ENCODE peak calls at places on chromosomes 4 and X, in six cellular contexts. J is upper lobe of right lung; Y is tibial nerve; E is GM12865; C is activated CD4-positive, alpha-beta T cell treated with anti-CD3 and anti-CD28 coated beads, Interleukin-2, amount 50 U/mL, for 24 hours; B is GM13976. M is an unnamed sample.

GRCh38 chr4:174538123-174538875 is 16.0 kb upstream of the HPGD start:
- DNase-seq in J (no peak), Y (no peak), E (peak; percentile 87), C (no peak), B (peak; percentile 18), M (no peak)

GRCh38 chr4:174483792-174484191 is 38.5 kb downstream of the HPGD start:
- DNase-seq in J (no peak), Y (no peak), E (no peak), C (no peak), B (no peak), M (no peak)

GRCh38 chrX:33138677-33139249 is 72.6 kb downstream of the DMD start:
- DNase-seq in J (no peak), Y (no peak), E (no peak), C (no peak), B (no peak), M (no peak)

GRCh38 chr4:71664366-71664765 is 119.5 kb downstream of the GC start:
- DNase-seq in J (no peak), Y (no peak), E (no peak), C (no peak), B (no peak), M (no peak)

GRCh38 chrX:30875957-30876356 is 13.1 kb downstream of the TAB3 start:
- DNase-seq in J (no peak), Y (no peak), E (no peak), C (no peak), B (no peak), M (peak; percentile 57)

GRCh38 chr4:56463711-56464110 is 3.7 kb upstream of the SRP72 start:
- DNase-seq in J (no peak), Y (no peak), E (no peak), C (no peak), B (no peak), M (no peak)

GRCh38 chr4:105622269-105622668 is 69.8 kb downstream of the ARHGEF38 start:
- DNase-seq in J (no peak), Y (no peak), E (no peak), C (no peak), B (no peak), M (no peak)

GRCh38 chr4:164239976-164240375 is 514.0 kb upstream of the SMIM31 start:
- DNase-seq in J (no peak), Y (no peak), E (no peak), C (no peak), B (no peak), M (no peak)

GRCh38 chr4:145195167-145195952 is 15.0 kb upstream of the OTUD4 start:
- DNase-seq in J (no peak), Y (no peak), E (peak; percentile 80), C (no peak), B (peak; percentile 49), M (no peak)

GRCh38 chrX:42707742-42708141 is 70.2 kb downstream of the PPP1R2C start:
- DNase-seq in J (no peak), Y (no peak), E (no peak), C (no peak), B (no peak), M (no peak)

GRCh38 chr4:175419120-175419774 is 392.8 kb downstream of the GPM6A start:
- DNase-seq in J (no peak), Y (no peak), E (no peak), C (no peak), B (no peak), M (no peak)

GRCh38 chr4:182578402-182578801 is 335.2 kb downstream of the TENM3 start:
- DNase-seq in J (no peak), Y (no peak), E (no peak), C (no peak), B (no peak), M (no peak)

GRCh38 chr4:81650871-81651270 is 179.2 kb upstream of the RASGEF1B start:
- DNase-seq in J (no peak), Y (no peak), E (no peak), C (no peak), B (no peak), M (no peak)

GRCh38 chrX:133056341-133056740 is 40.6 kb downstream of the USP26 start:
- DNase-seq in J (no peak), Y (no peak), E (no peak), C (no peak), B (no peak), M (no peak)

GRCh38 chrX:136147320-136147901 is at the start of gene FHL1:
- DNase-seq in J (peak; percentile 82), Y (peak; percentile 25), E (no peak), C (peak; percentile 6), B (peak; percentile 59), M (no peak)

GRCh38 chr4:153222162-153222789 is 18.0 kb downstream of the TRIM2 start:
- DNase-seq in J (no peak), Y (peak; percentile 49), E (peak; percentile 11), C (peak; percentile 5), B (peak; percentile 33), M (no peak)

GRCh38 chrX:78075787-78076389 is 28.2 kb upstream of the PGK1 start:
- DNase-seq in J (no peak), Y (no peak), E (no peak), C (no peak), B (no peak), M (no peak)

GRCh38 chr4:80183196-80184052 is 13.9 kb upstream of the PRDM8 start:
- DNase-seq in J (peak; percentile 68), Y (no peak), E (no peak), C (no peak), B (no peak), M (no peak)

GRCh38 chrX:65706041-65706828 is 38.8 kb downstream of the MSN start:
- DNase-seq in J (no peak), Y (no peak), E (peak; percentile 39), C (no peak), B (peak; percentile 31), M (peak; percentile 48)

GRCh38 chr4:123055943-123056342 is 133.5 kb upstream of the NUDT6 start:
- DNase-seq in J (no peak), Y (no peak), E (no peak), C (no peak), B (no peak), M (no peak)

GRCh38 chr4:148344382-148344781 is 97.8 kb downstream of the NR3C2 start:
- DNase-seq in J (no peak), Y (no peak), E (no peak), C (no peak), B (no peak), M (no peak)

GRCh38 chrX:103616676-103617186 is 9.0 kb downstream of the TCEAL3 start:
- DNase-seq in J (no peak), Y (no peak), E (no peak), C (no peak), B (no peak), M (no peak)

GRCh38 chr4:151315212-151315886 is 10.1 kb downstream of the SH3D19 start:
- DNase-seq in J (no peak), Y (no peak), E (no peak), C (no peak), B (no peak), M (no peak)

GRCh38 chr4:2934077-2934812 is 29.0 kb downstream of the NOP14 start:
- DNase-seq in J (peak; percentile 86), Y (peak; percentile 62), E (peak; percentile 58), C (no peak), B (peak; percentile 69), M (peak; percentile 57)

GRCh38 chrX:119516157-119516702 is 48.0 kb downstream of the SLC25A5 start:
- DNase-seq in J (no peak), Y (peak; percentile 20), E (peak; percentile 75), C (no peak), B (peak; percentile 81), M (no peak)

GRCh38 chr4:1055721-1056590 is 44.5 kb downstream of the FGFRL1 start:
- DNase-seq in J (peak; percentile 69), Y (no peak), E (peak; percentile 47), C (peak; percentile 61), B (peak; percentile 78), M (peak; percentile 42)